ENCODE peak calls at places on chromosome 5, in eight cellular contexts. Y is transverse colon, C is A549, X is AG04450, M is IMR-90, U is spleen, E is brain microvascular endothelial cell, W is Peyer's patch. T is an unnamed sample.

GRCh38 chr5:96577909-96578308 is 84.3 kb upstream of the CAST start:
- DNase-seq in C (no peak), E (no peak), U (no peak), M (peak), W (no peak), Y (no peak), X (no peak), T (no peak)

GRCh38 chr5:10442581-10442980 is 902 bp downstream of the ROPN1L start:
- DNase-seq in E (no peak), U (no peak), X (no peak), W (no peak), C (no peak), M (no peak), Y (no peak), T (no peak)

GRCh38 chr5:65066385-65066784 is 297.7 kb downstream of the CWC27 start:
- DNase-seq in M (no peak), C (no peak), X (no peak), Y (no peak), W (no peak), E (no peak), U (no peak), T (no peak)

GRCh38 chr5:88829053-88829452 is 53.9 kb downstream of the MEF2C start:
- DNase-seq in U (no peak), W (peak), M (no peak), E (peak), X (no peak), C (no peak), Y (no peak), T (no peak)

GRCh38 chr5:170572453-170572852 is 68.6 kb downstream of the KCNIP1 start:
- DNase-seq in Y (no peak), W (no peak), C (peak), M (no peak), U (no peak), X (no peak), E (no peak), T (no peak)

GRCh38 chr5:109740329-109740728 is 50.6 kb downstream of the MAN2A1 start:
- DNase-seq in Y (no peak), X (no peak), M (peak), W (no peak), E (peak), C (no peak), U (no peak), T (peak)

GRCh38 chr5:113663879-113664278 is 150.4 kb downstream of the YTHDC2 start:
- DNase-seq in X (peak), C (peak), E (peak), W (peak), Y (peak), U (no peak), M (peak), T (no peak)

GRCh38 chr5:50715001-50715400 is 48.6 kb downstream of the PARP8 start:
- DNase-seq in E (no peak), Y (no peak), U (no peak), X (no peak), C (no peak), W (no peak), M (no peak), T (no peak)

GRCh38 chr5:15383469-15383868 is 116.5 kb upstream of the FBXL7 start:
- DNase-seq in E (peak), C (peak), Y (no peak), W (no peak), X (no peak), M (peak), U (no peak), T (no peak)

GRCh38 chr5:35364350-35364749 is 134.1 kb upstream of the PRLR start:
- DNase-seq in C (no peak), U (no peak), Y (no peak), E (no peak), X (no peak), M (no peak), W (no peak), T (no peak)

GRCh38 chr5:4229414-4229813 is 633.8 kb downstream of the IRX1 start:
- DNase-seq in Y (no peak), X (no peak), C (no peak), M (no peak), U (no peak), W (no peak), E (no peak), T (no peak)

GRCh38 chr5:142960309-142960696 is 190.1 kb downstream of the ARHGAP26 start:
- DNase-seq in E (peak), U (no peak), Y (no peak), X (peak), M (peak), W (no peak), C (peak), T (no peak)

GRCh38 chr5:133471699-133472098 is 140.6 kb downstream of the FSTL4 start:
- DNase-seq in X (no peak), U (no peak), E (no peak), C (no peak), W (no peak), M (no peak), Y (no peak), T (no peak)

GRCh38 chr5:82313016-82313415 is 34.9 kb upstream of the RPS23 start:
- DNase-seq in W (peak), C (no peak), Y (peak), E (peak), X (no peak), U (no peak), M (no peak), T (no peak)

GRCh38 chr5:149063017-149063687 is at the start of gene SH3TC2:
- DNase-seq in Y (peak), U (peak), X (no peak), W (no peak), M (peak), E (peak), C (peak), T (no peak)

GRCh38 chr5:133750356-133750755 is 138.0 kb upstream of the FSTL4 start:
- DNase-seq in E (no peak), U (no peak), W (no peak), Y (no peak), M (no peak), C (no peak), X (no peak), T (no peak)

GRCh38 chr5:132392411-132392810 is 22.9 kb downstream of the SLC22A5 start:
- DNase-seq in E (no peak), C (no peak), U (no peak), X (no peak), W (peak), M (no peak), Y (no peak), T (no peak)

GRCh38 chr5:151924564-151925395 is at the start of gene GLRA1:
- DNase-seq in M (peak), X (peak), U (no peak), Y (peak), W (peak), C (peak), E (peak), T (peak)

GRCh38 chr5:91219803-91220371 is 163.2 kb downstream of the ARRDC3 start:
- DNase-seq in W (no peak), C (peak), M (peak), E (peak), U (no peak), X (no peak), Y (no peak), T (peak)

GRCh38 chr5:113256671-113257452 is 177.9 kb downstream of the TSSK1B start:
- DNase-seq in C (no peak), U (no peak), M (no peak), E (no peak), X (no peak), W (no peak), Y (no peak), T (no peak)

GRCh38 chr5:92378961-92379611 is 996.0 kb upstream of the ARRDC3 start:
- DNase-seq in X (no peak), Y (no peak), C (peak), M (peak), W (no peak), U (no peak), E (no peak), T (no peak)

DNA sequence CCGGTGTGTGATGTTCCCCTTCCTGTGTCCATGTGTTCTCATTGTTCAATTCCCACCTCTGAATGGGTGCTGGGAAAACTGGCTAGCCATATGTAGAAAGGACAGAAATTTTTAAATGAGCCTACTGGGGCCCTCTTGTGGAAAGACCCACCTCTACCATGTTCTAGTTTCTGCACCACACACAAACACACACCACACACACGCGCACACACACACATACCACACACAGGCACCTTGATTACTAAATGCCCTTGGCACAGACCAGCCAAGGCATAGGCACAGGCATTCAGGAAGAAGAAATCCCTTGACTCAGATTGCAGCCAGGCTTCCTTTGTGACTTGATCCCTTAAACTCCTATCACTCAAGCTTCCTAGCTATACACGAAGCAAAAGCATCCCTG is 60.5 kb downstream of the SIL1 start:
- DNase-seq in Y (peak), E (peak), M (peak), U (no peak), C (peak), X (no peak), W (no peak), T (no peak)
- TF ChIP-seq CTCF in Y (no peak), E (peak), M (peak), U (no peak), C (peak), X (peak), W (no peak), T (peak)

GRCh38 chr5:115179068-115179958 is 9.6 kb upstream of the TRIM36 start:
- DNase-seq in W (peak), X (no peak), Y (peak), C (no peak), E (no peak), U (peak), M (no peak), T (no peak)
- H3K4me3 ChIP-seq in W (peak), X (peak), Y (peak), C (peak), E (peak), U (peak), M (peak), T (peak)

GRCh38 chr5:21654-22233 is 70.2 kb upstream of the PLEKHG4B start:
- DNase-seq in C (peak), M (peak), U (no peak), X (no peak), E (no peak), Y (no peak), W (no peak), T (no peak)
- TF ChIP-seq CTCF in C (peak), M (peak), U (no peak), X (peak), E (peak), Y (no peak), W (peak), T (peak)

DNA sequence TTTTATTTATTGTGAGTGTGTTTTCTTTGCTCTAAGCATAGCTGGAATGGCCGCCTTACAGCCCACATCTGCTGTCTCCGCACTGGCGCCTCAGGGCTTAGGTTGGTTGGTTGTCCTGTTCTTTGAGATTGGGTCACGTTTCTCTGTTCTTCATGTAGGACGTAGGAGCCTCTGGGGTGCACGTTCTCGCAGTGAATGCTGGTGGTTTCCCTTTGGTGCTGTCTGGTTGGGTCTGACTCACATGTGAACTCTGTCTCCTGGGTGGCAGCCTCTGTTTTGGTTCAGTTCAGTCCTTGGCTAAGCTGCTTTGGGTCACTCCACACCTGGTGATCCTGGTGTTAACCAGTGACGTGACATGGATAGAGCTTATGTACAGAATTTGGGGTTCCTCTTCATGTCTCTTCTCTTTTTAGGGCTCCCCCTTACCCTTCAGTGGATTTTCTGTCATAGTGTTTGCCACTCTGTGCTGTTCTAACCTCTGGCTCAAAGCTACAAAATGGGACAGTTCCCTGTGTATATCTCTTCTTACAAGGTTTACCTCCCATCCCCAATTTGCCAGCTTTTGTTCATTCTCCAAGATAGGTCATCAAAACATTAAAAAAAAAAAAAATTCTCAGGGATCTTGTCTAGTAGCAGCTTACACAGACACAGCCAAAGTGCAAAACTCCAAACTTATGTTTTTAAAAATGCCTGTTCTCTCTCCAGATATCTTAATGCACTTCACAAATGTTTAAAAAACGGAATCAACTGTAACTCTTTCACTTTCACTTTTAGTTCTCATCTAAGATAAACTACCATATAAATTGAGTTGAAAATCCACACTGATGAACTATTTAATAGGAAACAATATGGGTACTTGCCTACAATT is 12.8 kb upstream of the LPCAT1 start:
- DNase-seq in M (peak), U (peak), X (no peak), C (no peak), W (peak), E (peak), Y (peak), T (no peak)
- H3K4me3 ChIP-seq in M (no peak), U (peak), X (peak), C (peak), W (peak), E (no peak), Y (no peak), T (no peak)

DNA sequence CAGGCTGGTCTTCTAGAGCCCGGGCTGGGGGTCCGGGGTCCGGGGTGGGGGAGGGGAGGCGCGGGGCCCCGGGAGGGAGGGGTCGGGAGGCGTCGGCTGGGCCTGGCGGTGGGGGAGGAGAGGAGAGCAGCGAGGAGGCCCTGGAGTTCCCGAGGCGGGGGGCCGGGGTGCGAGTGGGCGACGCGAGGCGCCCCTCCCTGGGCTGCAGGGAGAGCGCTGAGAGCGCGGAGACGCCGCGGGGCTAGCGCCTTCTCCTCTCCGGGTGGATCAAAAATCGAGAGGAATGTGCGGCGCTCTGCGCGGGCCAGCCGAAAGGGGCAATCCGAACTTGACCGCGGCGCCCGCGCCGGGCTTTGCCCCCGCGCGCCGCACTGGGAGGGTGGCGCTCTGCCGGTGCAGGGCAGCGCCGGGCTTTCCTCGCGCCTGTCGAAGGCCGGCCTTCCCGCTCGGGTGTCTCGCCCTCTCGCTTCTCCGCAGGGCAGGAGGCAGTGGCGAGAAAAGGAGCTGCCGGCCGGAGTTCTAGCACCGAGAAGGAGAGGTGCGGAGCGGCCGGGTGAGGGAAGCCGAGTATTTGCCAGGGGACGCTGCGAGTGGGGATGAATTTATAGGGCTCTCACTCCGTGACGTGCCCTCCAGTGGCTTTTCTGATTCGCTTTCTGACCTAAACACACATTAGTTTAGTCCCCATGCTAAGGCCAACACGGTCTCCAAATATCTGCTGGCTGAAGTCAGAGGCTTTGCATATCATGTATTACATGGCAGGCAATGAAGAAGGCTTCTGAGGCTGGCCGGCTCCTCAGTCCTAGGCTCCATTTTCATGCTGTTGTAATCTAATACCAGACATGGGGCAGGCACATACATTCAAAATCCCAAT is at the start of gene GDNF:
- DNase-seq in X (peak), U (no peak), M (peak), C (peak), Y (peak), W (no peak), E (no peak), T (peak)
- TF ChIP-seq CTCF in X (peak), U (no peak), M (peak), C (peak), Y (no peak), W (no peak), E (peak), T (peak)

DNA sequence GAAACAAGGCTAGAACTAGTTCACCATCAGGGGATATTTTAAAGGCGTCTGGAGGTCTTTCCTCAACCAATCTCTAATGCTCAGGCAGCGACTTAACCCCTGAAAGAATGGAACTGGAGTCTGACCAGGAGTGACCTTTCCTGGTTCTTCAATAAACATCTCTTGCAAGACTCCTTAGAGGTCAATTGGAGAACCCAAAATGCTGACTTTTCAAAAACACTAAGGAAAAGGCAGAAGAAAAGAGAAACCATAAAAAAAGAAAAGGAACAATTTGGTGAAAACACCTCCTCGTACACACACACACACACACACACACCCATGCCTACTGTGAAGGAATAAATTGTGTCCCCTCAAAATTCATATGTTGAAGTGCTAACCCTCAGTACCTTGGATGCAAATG is 12.3 kb downstream of the TIMD4 start:
- DNase-seq in Y (no peak), M (no peak), W (no peak), C (no peak), X (no peak), E (no peak), U (no peak), T (no peak)
- H3K4me3 ChIP-seq in Y (no peak), M (no peak), W (no peak), C (no peak), X (no peak), E (no peak), U (no peak), T (no peak)

GRCh38 chr5:179553875-179554274 is 3.5 kb downstream of the RUFY1 start:
- DNase-seq in E (peak), Y (no peak), U (peak), C (peak), X (no peak), W (peak), M (peak), T (no peak)

GRCh38 chr5:179554981-179555380 is 4.6 kb downstream of the RUFY1 start:
- DNase-seq in W (peak), Y (no peak), C (no peak), X (no peak), M (no peak), U (peak), E (no peak), T (no peak)

GRCh38 chr5:179558912-179559279 is 8.5 kb downstream of the RUFY1 start:
- DNase-seq in Y (peak), X (no peak), E (peak), W (peak), U (peak), C (peak), M (peak), T (no peak)

GRCh38 chr5:179559280-179560252 is 9.2 kb downstream of the RUFY1 start:
- DNase-seq in U (peak), Y (peak), C (peak), M (peak), X (peak), W (peak), E (peak), T (peak)
- TF ChIP-seq CTCF in U (no peak), Y (peak), C (no peak), M (no peak), X (no peak), W (no peak), E (no peak), T (no peak)

DNA sequence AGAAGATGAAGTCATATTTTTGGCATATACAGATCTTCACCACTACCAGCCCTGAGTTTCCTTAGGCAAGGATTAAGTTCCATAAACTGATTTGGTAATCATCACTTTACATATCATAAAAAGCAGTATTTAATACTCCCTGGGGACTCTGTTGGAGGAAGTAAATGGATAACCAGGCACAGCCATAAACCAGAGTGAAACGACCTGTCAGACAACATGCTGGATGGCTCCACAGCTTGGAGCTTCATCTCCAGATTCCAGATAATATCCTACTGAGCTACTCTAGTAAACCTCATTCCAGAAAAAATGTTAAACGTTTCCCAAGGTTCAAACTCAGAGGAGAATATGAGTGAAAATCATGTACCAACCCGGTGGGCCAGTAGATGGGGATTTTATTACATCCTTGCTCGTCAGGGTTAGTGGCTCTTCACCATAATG is 109.2 kb downstream of the BASP1 start:
- DNase-seq in X (no peak), E (no peak), C (no peak), W (no peak), M (no peak), Y (peak), U (no peak), T (no peak)
- H3K4me3 ChIP-seq in X (no peak), E (no peak), C (no peak), W (no peak), M (no peak), Y (no peak), U (no peak), T (no peak)

GRCh38 chr5:14011089-14012004 is 66.9 kb upstream of the DNAH5 start:
- DNase-seq in Y (peak), U (peak), M (peak), E (peak), W (peak), X (peak), C (peak), T (peak)
- TF ChIP-seq CTCF in Y (no peak), U (no peak), M (peak), E (no peak), W (no peak), X (no peak), C (no peak), T (no peak)

T was measured in astrocyte of the cerebellum.